ENCODE peak calls at places on chromosomes 5 and 9, in five cellular contexts. One of them, this sample, is unnamed.

GRCh38 chr9:13171261-13171660 is 108.2 kb downstream of the MPDZ start:
- DNase-seq in A673: no peak
- DNase-seq in brain microvascular endothelial cell: peak
- DNase-seq in HCT116: no peak
- DNase-seq in prostate gland: no peak
- DNase-seq in this sample: no peak

GRCh38 chr9:20295555-20295954 is 326.7 kb downstream of the MLLT3 start:
- DNase-seq in brain microvascular endothelial cell: no peak
- DNase-seq in prostate gland: no peak
- DNase-seq in HCT116: no peak
- DNase-seq in A673: no peak
- DNase-seq in this sample: no peak

GRCh38 chr9:70525553-70525952 is 111.1 kb upstream of the KLF9 start:
- DNase-seq in brain microvascular endothelial cell: peak
- DNase-seq in HCT116: no peak
- DNase-seq in prostate gland: no peak
- DNase-seq in A673: no peak
- DNase-seq in this sample: no peak

GRCh38 chr5:37640088-37640487 is 199.8 kb downstream of the GDNF start:
- DNase-seq in A673: no peak
- DNase-seq in HCT116: no peak
- DNase-seq in prostate gland: no peak
- DNase-seq in brain microvascular endothelial cell: no peak
- DNase-seq in this sample: no peak

GRCh38 chr9:134386951-134387831 is 60.9 kb downstream of the RXRA start:
- DNase-seq in HCT116: no peak
- DNase-seq in brain microvascular endothelial cell: no peak
- DNase-seq in A673: no peak
- DNase-seq in prostate gland: peak
- DNase-seq in this sample: no peak

GRCh38 chr5:144036476-144036875 is 134.0 kb downstream of the YIPF5 start:
- DNase-seq in HCT116: no peak
- DNase-seq in brain microvascular endothelial cell: no peak
- DNase-seq in A673: no peak
- DNase-seq in prostate gland: no peak
- DNase-seq in this sample: no peak

GRCh38 chr5:166909040-166909439 is 1382.4 kb upstream of the WWC1 start:
- DNase-seq in A673: peak
- DNase-seq in brain microvascular endothelial cell: no peak
- DNase-seq in prostate gland: no peak
- DNase-seq in HCT116: no peak
- DNase-seq in this sample: no peak

GRCh38 chr5:155728146-155728856 is 598.7 kb upstream of the SGCD start:
- DNase-seq in HCT116: no peak
- DNase-seq in brain microvascular endothelial cell: peak
- DNase-seq in A673: peak
- DNase-seq in prostate gland: peak
- DNase-seq in this sample: peak

GRCh38 chr9:35728041-35728971 is 3.7 kb downstream of the TLN1 start:
- DNase-seq in A673: no peak
- DNase-seq in prostate gland: peak
- DNase-seq in brain microvascular endothelial cell: peak
- DNase-seq in HCT116: no peak
- DNase-seq in this sample: peak

DNA sequence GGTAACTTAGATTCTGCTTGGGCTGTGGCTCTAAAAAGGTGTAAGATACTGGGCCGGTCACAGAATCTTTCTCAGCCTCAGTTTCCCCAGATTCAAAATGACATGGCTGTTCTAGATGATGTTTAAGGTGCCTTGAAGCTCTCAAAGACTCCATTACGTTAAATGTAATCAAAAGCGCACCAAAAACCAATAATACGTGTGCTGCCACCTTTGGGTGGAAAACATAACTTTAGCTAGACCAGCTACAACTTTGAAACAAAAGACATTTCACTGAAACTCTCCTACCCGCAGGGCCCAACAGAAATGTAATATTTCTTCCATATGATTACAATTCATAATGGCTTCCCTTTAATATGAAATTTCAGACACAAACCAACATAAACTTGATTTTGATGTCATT is 35.0 kb upstream of the PCSK5 start:
- DNase-seq in HCT116: peak
- DNase-seq in brain microvascular endothelial cell: peak
- DNase-seq in prostate gland: no peak
- DNase-seq in A673: peak
- DNase-seq in this sample: peak
- TF ChIP-seq CTCF in HCT116: peak
- TF ChIP-seq CTCF in brain microvascular endothelial cell: peak
- TF ChIP-seq CTCF in prostate gland: no peak
- TF ChIP-seq CTCF in A673: peak
- TF ChIP-seq CTCF in this sample: no peak

GRCh38 chr9:133122167-133122550 is 1.1 kb upstream of the RALGDS start:
- DNase-seq in prostate gland: no peak
- DNase-seq in HCT116: no peak
- DNase-seq in brain microvascular endothelial cell: no peak
- DNase-seq in A673: no peak
- DNase-seq in this sample: no peak
- H3K4me3 ChIP-seq in prostate gland: no peak
- H3K4me3 ChIP-seq in HCT116: no peak
- H3K4me3 ChIP-seq in brain microvascular endothelial cell: no peak
- H3K4me3 ChIP-seq in A673: no peak
- H3K4me3 ChIP-seq in this sample: no peak

DNA sequence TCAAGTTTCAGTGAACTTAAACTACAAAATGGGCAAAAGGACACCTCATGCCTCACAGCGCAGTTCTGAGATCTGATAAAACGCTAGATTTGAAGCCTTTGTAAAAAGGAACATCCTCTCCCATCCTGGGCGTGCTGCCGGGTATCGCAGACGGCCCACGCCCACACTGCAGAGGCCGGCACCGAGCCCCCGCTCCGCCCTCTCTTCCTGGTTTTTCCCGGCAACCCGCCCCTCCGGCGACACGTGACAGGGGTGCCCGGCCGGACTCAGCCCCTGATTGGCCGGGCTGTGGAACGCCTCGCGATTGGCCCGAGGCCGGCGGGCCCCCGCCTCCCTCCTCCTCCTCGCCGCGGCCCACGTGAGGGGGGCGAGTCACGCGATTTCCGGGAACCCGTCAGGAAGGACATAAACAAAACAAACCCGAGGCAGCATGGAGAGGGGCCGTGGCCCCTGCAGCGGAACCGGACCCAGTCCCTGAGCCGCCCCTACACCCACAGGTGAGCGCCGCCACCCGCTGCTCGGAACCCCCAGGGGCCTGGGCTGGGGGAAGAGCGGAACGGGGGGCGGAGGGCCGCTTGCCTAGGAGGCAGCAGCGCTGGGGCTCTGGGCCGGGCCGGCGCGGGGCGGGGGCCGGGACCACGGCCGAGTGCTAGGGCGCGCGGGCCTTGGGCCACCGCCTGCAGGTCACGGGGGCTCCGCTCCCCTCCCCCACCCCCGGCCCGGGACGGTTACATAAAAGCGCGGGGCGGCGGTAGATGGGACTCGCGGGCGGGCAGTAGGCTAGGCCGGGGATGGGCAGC is at the start of gene CREBRF:
- DNase-seq in HCT116: peak
- DNase-seq in prostate gland: peak
- DNase-seq in brain microvascular endothelial cell: peak
- DNase-seq in A673: peak
- DNase-seq in this sample: peak
- TF ChIP-seq CTCF in HCT116: no peak
- TF ChIP-seq CTCF in prostate gland: no peak
- TF ChIP-seq CTCF in brain microvascular endothelial cell: no peak
- TF ChIP-seq CTCF in A673: no peak
- TF ChIP-seq CTCF in this sample: no peak

DNA sequence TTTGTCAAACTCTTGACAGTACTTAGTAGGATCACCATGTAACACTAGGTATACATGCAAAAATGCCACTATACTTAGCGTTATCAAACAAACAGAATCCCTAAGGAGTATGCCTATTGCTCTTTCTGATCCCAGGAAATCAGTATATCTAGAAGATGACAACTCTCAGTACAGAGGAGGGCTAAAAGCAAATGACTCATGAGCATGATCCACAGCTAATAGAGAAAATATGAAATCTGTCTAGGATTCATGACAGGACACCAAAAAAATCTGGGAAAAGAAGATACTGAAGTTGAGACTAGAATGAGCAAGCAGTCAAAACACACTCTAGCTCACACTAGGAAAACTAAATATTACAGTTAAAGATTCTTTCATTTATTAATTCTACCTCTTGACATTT is 89.2 kb downstream of the RAPGEF6 start:
- DNase-seq in A673: no peak
- DNase-seq in brain microvascular endothelial cell: peak
- DNase-seq in HCT116: no peak
- DNase-seq in prostate gland: no peak
- DNase-seq in this sample: no peak
- H3K4me3 ChIP-seq in A673: no peak
- H3K4me3 ChIP-seq in brain microvascular endothelial cell: no peak
- H3K4me3 ChIP-seq in HCT116: no peak
- H3K4me3 ChIP-seq in prostate gland: no peak
- H3K4me3 ChIP-seq in this sample: no peak

DNA sequence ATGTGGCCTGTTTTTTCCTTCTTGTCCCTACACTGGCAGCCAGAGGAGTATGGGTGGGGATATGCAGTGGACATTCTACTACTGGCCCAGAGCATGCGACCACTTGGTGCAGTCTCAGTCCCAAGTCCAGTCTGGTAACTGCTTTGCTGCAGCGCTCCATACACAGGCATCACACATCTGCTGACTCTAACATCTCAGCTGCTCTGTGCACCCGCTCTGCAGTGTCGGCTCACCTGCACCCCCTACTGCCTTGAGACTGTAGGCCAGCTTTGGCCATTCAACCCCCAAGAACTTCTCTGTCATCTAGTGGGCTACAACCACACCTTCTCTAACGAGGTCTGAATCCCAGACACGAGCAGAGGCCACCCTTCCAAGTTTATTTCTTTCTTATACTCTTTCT is 46.4 kb upstream of the SLCO6A1 start:
- DNase-seq in brain microvascular endothelial cell: peak
- DNase-seq in A673: peak
- DNase-seq in HCT116: peak
- DNase-seq in prostate gland: no peak
- DNase-seq in this sample: no peak
- TF ChIP-seq CTCF in brain microvascular endothelial cell: peak
- TF ChIP-seq CTCF in A673: peak
- TF ChIP-seq CTCF in HCT116: peak
- TF ChIP-seq CTCF in prostate gland: no peak
- TF ChIP-seq CTCF in this sample: no peak

GRCh38 chr9:128193469-128194096 is 2.2 kb upstream of the CIZ1 start:
- DNase-seq in A673: no peak
- DNase-seq in HCT116: no peak
- DNase-seq in prostate gland: no peak
- DNase-seq in brain microvascular endothelial cell: no peak
- DNase-seq in this sample: no peak

GRCh38 chr9:128191406-128192046 is at the start of gene CIZ1:
- DNase-seq in HCT116: peak
- DNase-seq in A673: peak
- DNase-seq in prostate gland: peak
- DNase-seq in brain microvascular endothelial cell: peak
- DNase-seq in this sample: peak

GRCh38 chr9:128190516-128191405 is 611 bp downstream of the CIZ1 start:
- DNase-seq in brain microvascular endothelial cell: no peak
- DNase-seq in prostate gland: no peak
- DNase-seq in HCT116: no peak
- DNase-seq in A673: no peak
- DNase-seq in this sample: no peak

GRCh38 chr9:128190013-128190412 is 1.4 kb downstream of the CIZ1 start:
- DNase-seq in HCT116: no peak
- DNase-seq in prostate gland: no peak
- DNase-seq in brain microvascular endothelial cell: no peak
- DNase-seq in A673: no peak
- DNase-seq in this sample: no peak

DNA sequence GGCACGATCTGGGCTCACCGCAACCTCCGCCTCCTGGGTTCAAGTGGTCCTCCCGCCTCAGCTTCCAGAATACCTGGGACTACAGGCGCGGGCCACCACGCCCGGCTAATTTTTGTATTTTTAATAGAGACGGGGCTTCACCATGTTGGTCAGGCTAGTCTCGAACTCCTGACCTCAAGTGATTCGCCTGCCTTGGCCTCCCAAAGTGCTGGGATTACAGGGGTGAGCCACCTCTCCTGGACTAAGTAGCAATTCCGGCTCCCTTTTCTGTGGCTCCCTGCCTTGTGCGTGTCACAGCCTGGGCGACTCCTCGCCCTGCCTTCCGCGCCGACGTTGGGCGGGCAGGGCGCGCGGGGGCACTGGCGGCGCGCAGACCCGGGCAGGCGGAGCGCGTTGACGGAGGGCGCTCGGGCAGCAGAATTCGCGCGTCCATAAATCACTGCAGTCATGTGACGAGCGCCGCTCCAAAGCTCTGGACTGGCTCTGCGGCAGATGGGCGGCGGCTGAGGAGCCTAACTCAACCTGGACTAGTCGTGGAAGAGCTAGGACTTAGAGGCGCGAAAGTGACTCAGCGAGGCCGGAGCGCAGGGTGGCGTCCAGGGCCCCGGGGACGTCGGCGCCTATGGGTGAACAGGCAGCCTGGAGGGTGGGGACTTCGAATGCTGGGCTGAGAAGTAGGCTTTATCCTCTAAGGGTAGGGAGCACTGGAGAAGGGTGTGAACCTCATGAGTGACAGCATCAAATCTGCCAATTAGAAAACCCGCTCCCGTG is 1.4 kb upstream of the CIZ1 start:
- DNase-seq in prostate gland: peak
- DNase-seq in brain microvascular endothelial cell: peak
- DNase-seq in A673: peak
- DNase-seq in HCT116: peak
- DNase-seq in this sample: peak
- H3K4me3 ChIP-seq in prostate gland: peak
- H3K4me3 ChIP-seq in brain microvascular endothelial cell: peak
- H3K4me3 ChIP-seq in A673: no peak
- H3K4me3 ChIP-seq in HCT116: peak
- H3K4me3 ChIP-seq in this sample: no peak

This sample was measured in mucosa of descending colon.